ENCODE peak calls at places on chromosomes 11 and 22, in six cellular contexts. One of them, this sample, is unnamed.

GRCh38 chr11:33461319-33461718 is 204.1 kb downstream of the HIPK3 start:
- DNase-seq in GM12892: no peak
- DNase-seq in K562: no peak
- DNase-seq in GM12878: no peak
- DNase-seq in H1: no peak
- DNase-seq in HepG2: no peak
- DNase-seq in this sample: no peak

GRCh38 chr11:58928691-58929090 is 10.6 kb upstream of the GLYATL1 start:
- DNase-seq in GM12892: no peak
- DNase-seq in K562: no peak
- DNase-seq in GM12878: no peak
- DNase-seq in H1: no peak
- DNase-seq in HepG2: no peak
- DNase-seq in this sample: no peak

GRCh38 chr22:31561238-31561887 is 65.0 kb downstream of the SFI1 start:
- DNase-seq in GM12892: peak
- DNase-seq in K562: peak
- DNase-seq in GM12878: no peak
- DNase-seq in H1: peak
- DNase-seq in HepG2: peak
- DNase-seq in this sample: peak

GRCh38 chr22:27192135-27192900 is 534.9 kb downstream of the MIAT start:
- DNase-seq in GM12892: no peak
- DNase-seq in K562: no peak
- DNase-seq in GM12878: no peak
- DNase-seq in H1: no peak
- DNase-seq in HepG2: no peak
- DNase-seq in this sample: no peak

GRCh38 chr11:122137081-122137793 is 21.2 kb upstream of the BLID start:
- DNase-seq in GM12892: no peak
- DNase-seq in K562: no peak
- DNase-seq in GM12878: no peak
- DNase-seq in H1: no peak
- DNase-seq in HepG2: no peak
- DNase-seq in this sample: no peak

GRCh38 chr11:94106699-94107098 is 21.9 kb upstream of the PANX1 start:
- DNase-seq in GM12892: no peak
- DNase-seq in K562: no peak
- DNase-seq in GM12878: no peak
- DNase-seq in H1: no peak
- DNase-seq in HepG2: no peak
- DNase-seq in this sample: no peak

GRCh38 chr11:118304809-118305248 is 299 bp downstream of the CD3E start:
- DNase-seq in GM12892: no peak
- DNase-seq in K562: no peak
- DNase-seq in GM12878: no peak
- DNase-seq in H1: no peak
- DNase-seq in HepG2: no peak
- DNase-seq in this sample: no peak

GRCh38 chr11:12224537-12224893 is 114.1 kb downstream of the MICAL2 start:
- DNase-seq in GM12892: peak
- DNase-seq in K562: no peak
- DNase-seq in GM12878: peak
- DNase-seq in H1: no peak
- DNase-seq in HepG2: no peak
- DNase-seq in this sample: peak

GRCh38 chr11:66113132-66113856 is 43.2 kb downstream of the PACS1 start:
- DNase-seq in GM12892: no peak
- DNase-seq in K562: peak
- DNase-seq in GM12878: no peak
- DNase-seq in H1: no peak
- DNase-seq in HepG2: peak
- DNase-seq in this sample: no peak

GRCh38 chr11:74770456-74770855 is 21.8 kb downstream of the RNF169 start:
- DNase-seq in GM12892: no peak
- DNase-seq in K562: no peak
- DNase-seq in GM12878: no peak
- DNase-seq in H1: no peak
- DNase-seq in HepG2: no peak
- DNase-seq in this sample: no peak

GRCh38 chr11:64877390-64878222 is 815 bp downstream of the EHD1 start:
- DNase-seq in GM12892: no peak
- DNase-seq in K562: peak
- DNase-seq in GM12878: no peak
- DNase-seq in H1: no peak
- DNase-seq in HepG2: no peak
- DNase-seq in this sample: no peak

GRCh38 chr22:49678137-49678841 is 149.4 kb downstream of the BRD1 start:
- DNase-seq in GM12892: no peak
- DNase-seq in K562: no peak
- DNase-seq in GM12878: no peak
- DNase-seq in H1: peak
- DNase-seq in HepG2: no peak
- DNase-seq in this sample: no peak

GRCh38 chr11:113351061-113351460 is 36.5 kb upstream of the ANKK1 start:
- DNase-seq in GM12892: no peak
- DNase-seq in K562: no peak
- DNase-seq in GM12878: no peak
- DNase-seq in H1: no peak
- DNase-seq in HepG2: no peak
- DNase-seq in this sample: no peak

GRCh38 chr11:69677744-69678143 is 2.6 kb upstream of the LTO1 start:
- DNase-seq in GM12892: no peak
- DNase-seq in K562: no peak
- DNase-seq in GM12878: no peak
- DNase-seq in H1: no peak
- DNase-seq in HepG2: no peak
- DNase-seq in this sample: no peak

GRCh38 chr11:123020968-123021367 is 39.3 kb upstream of the BSX start:
- DNase-seq in GM12892: peak
- DNase-seq in K562: peak
- DNase-seq in GM12878: no peak
- DNase-seq in H1: no peak
- DNase-seq in HepG2: peak
- DNase-seq in this sample: peak

GRCh38 chr11:112968988-112969714 is 7.9 kb downstream of the NCAM1 start:
- DNase-seq in GM12892: no peak
- DNase-seq in K562: no peak
- DNase-seq in GM12878: no peak
- DNase-seq in H1: no peak
- DNase-seq in HepG2: no peak
- DNase-seq in this sample: no peak

GRCh38 chr11:128691802-128692749 is 1.8 kb upstream of the FLI1 start:
- DNase-seq in GM12892: no peak
- DNase-seq in K562: no peak
- DNase-seq in GM12878: no peak
- DNase-seq in H1: peak
- DNase-seq in HepG2: no peak
- DNase-seq in this sample: peak

GRCh38 chr11:73961321-73961720 is 10.5 kb downstream of the DNAJB13 start:
- DNase-seq in GM12892: no peak
- DNase-seq in K562: no peak
- DNase-seq in GM12878: no peak
- DNase-seq in H1: no peak
- DNase-seq in HepG2: no peak
- DNase-seq in this sample: no peak

GRCh38 chr22:46511391-46512370 is 25.7 kb downstream of the CELSR1 start:
- DNase-seq in GM12892: no peak
- DNase-seq in K562: no peak
- DNase-seq in GM12878: no peak
- DNase-seq in H1: no peak
- DNase-seq in HepG2: no peak
- DNase-seq in this sample: no peak

GRCh38 chr22:46507451-46508390 is 29.7 kb downstream of the CELSR1 start:
- DNase-seq in GM12892: no peak
- DNase-seq in K562: no peak
- DNase-seq in GM12878: no peak
- DNase-seq in H1: no peak
- DNase-seq in HepG2: no peak
- DNase-seq in this sample: no peak

GRCh38 chr22:46509416-46510089 is 27.9 kb downstream of the CELSR1 start:
- DNase-seq in GM12892: no peak
- DNase-seq in K562: no peak
- DNase-seq in GM12878: no peak
- DNase-seq in H1: no peak
- DNase-seq in HepG2: no peak
- DNase-seq in this sample: no peak

GRCh38 chr22:46504586-46504985 is 32.8 kb downstream of the CELSR1 start:
- DNase-seq in GM12892: no peak
- DNase-seq in K562: no peak
- DNase-seq in GM12878: no peak
- DNase-seq in H1: no peak
- DNase-seq in HepG2: no peak
- DNase-seq in this sample: no peak

DNA sequence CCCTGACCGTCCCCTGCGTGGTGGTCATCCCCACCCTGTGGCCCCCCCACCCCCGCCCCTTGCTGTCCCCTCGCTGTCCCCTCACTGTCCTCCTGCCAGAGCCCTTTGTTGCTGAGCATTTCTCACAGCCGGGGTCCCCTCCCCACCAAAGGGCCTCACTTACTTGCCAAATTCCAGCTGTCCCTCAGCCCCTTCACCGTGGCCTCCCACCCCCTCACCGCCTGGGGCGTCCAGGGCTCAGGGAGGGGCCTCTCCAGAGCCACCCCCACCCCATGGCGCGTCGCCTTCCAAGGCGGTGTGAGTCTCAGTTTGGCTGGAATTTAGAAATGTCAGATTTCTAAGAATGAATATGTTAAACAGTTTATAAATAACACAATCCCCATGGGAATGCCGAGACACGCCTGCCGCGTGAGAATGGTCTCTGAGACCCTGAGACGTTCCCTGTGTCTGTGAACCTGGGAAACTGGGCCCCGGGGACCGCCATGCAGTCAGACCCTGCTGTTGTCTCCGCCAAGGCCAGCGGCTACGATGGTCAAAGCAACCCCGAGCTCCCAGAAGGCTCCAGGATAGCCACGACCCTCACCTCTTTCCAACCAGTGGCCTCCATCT is 28.9 kb downstream of the CELSR1 start:
- DNase-seq in GM12892: no peak
- DNase-seq in K562: no peak
- DNase-seq in GM12878: no peak
- DNase-seq in H1: no peak
- DNase-seq in HepG2: no peak
- DNase-seq in this sample: no peak
- TF ChIP-seq TAF1 in GM12892: no peak
- TF ChIP-seq TAF1 in K562: no peak
- TF ChIP-seq TAF1 in GM12878: no peak
- TF ChIP-seq TAF1 in H1: no peak
- TF ChIP-seq TAF1 in HepG2: no peak
- TF ChIP-seq TAF1 in this sample: no peak

GRCh38 chr11:62025429-62026105 is 58.1 kb upstream of the FTH1 start:
- DNase-seq in GM12892: no peak
- DNase-seq in K562: peak
- DNase-seq in GM12878: peak
- DNase-seq in H1: no peak
- DNase-seq in HepG2: peak
- DNase-seq in this sample: no peak
- TF ChIP-seq POLR2A in GM12892: no peak
- TF ChIP-seq POLR2A in K562: no peak
- TF ChIP-seq POLR2A in GM12878: peak
- TF ChIP-seq POLR2A in H1: no peak
- TF ChIP-seq POLR2A in HepG2: no peak
- TF ChIP-seq POLR2A in this sample: no peak

GRCh38 chr11:62141111-62142042 is 17.6 kb downstream of the INCENP start:
- DNase-seq in GM12892: no peak
- DNase-seq in K562: no peak
- DNase-seq in GM12878: no peak
- DNase-seq in H1: no peak
- DNase-seq in HepG2: no peak
- DNase-seq in this sample: no peak

GRCh38 chr11:62143727-62144126 is 19.9 kb downstream of the INCENP start:
- DNase-seq in GM12892: no peak
- DNase-seq in K562: no peak
- DNase-seq in GM12878: no peak
- DNase-seq in H1: no peak
- DNase-seq in HepG2: no peak
- DNase-seq in this sample: no peak

GRCh38 chr11:62142921-62143320 is 19.1 kb downstream of the INCENP start:
- DNase-seq in GM12892: no peak
- DNase-seq in K562: no peak
- DNase-seq in GM12878: no peak
- DNase-seq in H1: no peak
- DNase-seq in HepG2: no peak
- DNase-seq in this sample: no peak

GRCh38 chr11:62140302-62141110 is 16.7 kb downstream of the INCENP start:
- DNase-seq in GM12892: no peak
- DNase-seq in K562: no peak
- DNase-seq in GM12878: no peak
- DNase-seq in H1: no peak
- DNase-seq in HepG2: no peak
- DNase-seq in this sample: no peak

DNA sequence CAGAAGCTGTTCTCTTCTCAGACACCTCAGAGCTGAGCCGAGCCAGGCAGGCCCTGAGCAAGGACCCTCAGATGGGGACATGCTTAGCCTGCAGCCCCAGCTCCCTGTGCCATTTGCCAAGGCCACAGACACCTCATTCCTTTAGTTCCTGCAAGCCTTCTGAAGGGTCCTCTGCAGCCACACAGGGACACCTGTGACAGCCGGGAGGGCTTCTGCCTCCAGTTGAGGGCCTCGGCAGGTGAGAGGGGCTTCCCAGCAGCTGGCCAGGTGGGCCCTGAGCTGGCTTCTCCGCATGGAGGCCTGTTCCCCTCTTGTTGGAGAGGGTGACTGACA is 18.2 kb downstream of the INCENP start:
- DNase-seq in GM12892: no peak
- DNase-seq in K562: no peak
- DNase-seq in GM12878: no peak
- DNase-seq in H1: no peak
- DNase-seq in HepG2: no peak
- DNase-seq in this sample: no peak
- TF ChIP-seq TAF1 in GM12892: no peak
- TF ChIP-seq TAF1 in K562: no peak
- TF ChIP-seq TAF1 in GM12878: no peak
- TF ChIP-seq TAF1 in H1: no peak
- TF ChIP-seq TAF1 in HepG2: no peak
- TF ChIP-seq TAF1 in this sample: no peak

GRCh38 chr11:61331636-61332035 is 1.3 kb downstream of the DDB1 start:
- DNase-seq in GM12892: no peak
- DNase-seq in K562: no peak
- DNase-seq in GM12878: no peak
- DNase-seq in H1: no peak
- DNase-seq in HepG2: no peak
- DNase-seq in this sample: no peak

GRCh38 chr11:61333638-61334433 is 808 bp downstream of the TKFC start:
- DNase-seq in GM12892: no peak
- DNase-seq in K562: no peak
- DNase-seq in GM12878: no peak
- DNase-seq in H1: no peak
- DNase-seq in HepG2: no peak
- DNase-seq in this sample: no peak

GRCh38 chr11:61332266-61332822 is 561 bp downstream of the DDB1 start:
- DNase-seq in GM12892: no peak
- DNase-seq in K562: peak
- DNase-seq in GM12878: no peak
- DNase-seq in H1: no peak
- DNase-seq in HepG2: peak
- DNase-seq in this sample: no peak

GRCh38 chr11:61334434-61335354 is 1.7 kb downstream of the TKFC start:
- DNase-seq in GM12892: no peak
- DNase-seq in K562: peak
- DNase-seq in GM12878: no peak
- DNase-seq in H1: no peak
- DNase-seq in HepG2: peak
- DNase-seq in this sample: no peak

GRCh38 chr11:61332823-61333637 is at the start of the genes DDB1 and TKFC:
- DNase-seq in GM12892: peak
- DNase-seq in K562: peak
- DNase-seq in GM12878: peak
- DNase-seq in H1: peak
- DNase-seq in HepG2: peak
- DNase-seq in this sample: peak
- TF ChIP-seq POLR2A in GM12892: peak
- TF ChIP-seq POLR2A in K562: peak
- TF ChIP-seq POLR2A in GM12878: peak
- TF ChIP-seq POLR2A in H1: peak
- TF ChIP-seq POLR2A in HepG2: peak
- TF ChIP-seq POLR2A in this sample: peak